ENCODE peak calls at places on chromosome 4, in eight cellular contexts. M is activated naive CD8-positive, alpha-beta T cell treated with anti-CD3 and anti-CD28 coated beads, Interleukin-2, amount 50 U/mL, for 24 hours; C is breast epithelium; V is heart right ventricle; Z is lower lobe of right lung; A is mesendoderm; N is M059J; E is activated CD4-positive, alpha-beta T cell treated with anti-CD3 and anti-CD28 coated beads, Interleukin-2, amount 50 U/mL, for 4 hours. H is an unnamed sample.

GRCh38 chr4:41142356-41142755 is 72.0 kb downstream of the APBB2 start:
- DNase-seq in N (no peak), C (no peak), V (no peak), Z (no peak), E (no peak), M (no peak), A (no peak), H (no peak)

GRCh38 chr4:3468154-3468553 is 5.0 kb downstream of the DOK7 start:
- DNase-seq in N (no peak), A (no peak), M (no peak), Z (no peak), C (no peak), V (no peak), E (no peak), H (no peak)

GRCh38 chr4:138938371-138938699 is 77.2 kb upstream of the NOCT start:
- DNase-seq in N (peak; percentile 59), M (no peak), A (peak; percentile 68), V (no peak), Z (no peak), E (no peak), C (no peak), H (peak; percentile 26)

GRCh38 chr4:140099993-140100392 is 54.0 kb downstream of the MAML3 start:
- DNase-seq in E (peak; percentile 4), A (no peak), N (peak; percentile 43), V (peak; percentile 48), C (no peak), M (peak; percentile 22), Z (peak; percentile 55), H (no peak)

GRCh38 chr4:139798456-139798855 is 132.8 kb downstream of the MGST2 start:
- DNase-seq in A (no peak), M (no peak), C (no peak), N (peak; percentile 9), E (no peak), V (no peak), Z (no peak), H (no peak)

GRCh38 chr4:8328866-8329559 is 59.5 kb downstream of the HTRA3 start:
- DNase-seq in A (no peak), E (no peak), Z (peak; percentile 25), M (no peak), N (no peak), V (no peak), C (peak; percentile 34), H (no peak)

GRCh38 chr4:152936446-152937279 is 540 bp downstream of the FHDC1 start:
- DNase-seq in E (no peak), M (peak; percentile 19), V (no peak), Z (peak; percentile 59), C (peak; percentile 55), A (peak; percentile 71), N (peak; percentile 29), H (peak; percentile 49)

GRCh38 chr4:1360423-1361283 is 13.6 kb downstream of the UVSSA start:
- DNase-seq in M (no peak), A (no peak), C (no peak), V (no peak), Z (no peak), N (peak; percentile 18), E (no peak), H (no peak)

GRCh38 chr4:156378053-156378665 is 424.5 kb upstream of the CTSO start:
- DNase-seq in M (no peak), A (peak; percentile 66), E (no peak), C (no peak), V (peak; percentile 15), Z (no peak), N (peak; percentile 43), H (peak; percentile 44)

GRCh38 chr4:150280081-150280950 is 202.1 kb downstream of the DCLK2 start:
- DNase-seq in E (no peak), Z (no peak), V (no peak), A (peak; percentile 66), M (no peak), N (peak; percentile 95), C (no peak), H (no peak)

GRCh38 chr4:28469886-28470285 is 1609.2 kb downstream of the STIM2 start:
- DNase-seq in M (no peak), E (no peak), C (no peak), A (no peak), V (no peak), N (no peak), Z (no peak), H (no peak)

GRCh38 chr4:177005801-177006230 is 213.1 kb upstream of the VEGFC start:
- DNase-seq in C (no peak), N (peak; percentile 96), E (no peak), Z (no peak), V (no peak), M (no peak), A (peak; percentile 10), H (no peak)

GRCh38 chr4:156512622-156513021 is 459.0 kb downstream of the PDGFC start:
- DNase-seq in Z (no peak), C (no peak), V (no peak), A (no peak), E (no peak), N (no peak), M (no peak), H (no peak)

GRCh38 chr4:37389967-37390580 is 145.5 kb downstream of the NWD2 start:
- DNase-seq in Z (no peak), A (peak; percentile 71), N (peak; percentile 51), C (no peak), M (peak; percentile 16), V (peak; percentile 19), E (no peak), H (peak; percentile 48)

GRCh38 chr4:146059865-146060264 is 115.7 kb upstream of the LSM6 start:
- DNase-seq in M (peak; percentile 18), C (no peak), Z (no peak), E (no peak), N (no peak), V (no peak), A (no peak), H (peak; percentile 44)

GRCh38 chr4:7462509-7462971 is 27.8 kb upstream of the PSAPL1 start:
- DNase-seq in N (peak; percentile 27), Z (no peak), E (no peak), C (no peak), V (peak; percentile 30), M (no peak), A (peak; percentile 84), H (no peak)

GRCh38 chr4:117137143-117137542 is 51.8 kb upstream of the TRAM1L1 start:
- DNase-seq in Z (no peak), E (no peak), V (no peak), C (no peak), M (no peak), N (peak; percentile 79), A (no peak), H (no peak)

H was measured in GM10248.